ENCODE peak calls at places on chromosomes 6 and 20, in six cellular contexts. One of them, this sample, is unnamed.

GRCh38 chr20:11451793-11452291 is 465.9 kb upstream of the BTBD3 start:
- DNase-seq in adrenal gland: no peak
- DNase-seq in lower leg skin: no peak
- DNase-seq in heart left ventricle: no peak
- DNase-seq in OCI-LY7: no peak
- DNase-seq in HFFc6: no peak
- DNase-seq in this sample: no peak

GRCh38 chr20:44728835-44729342 is 13.7 kb downstream of the CCN5 start:
- DNase-seq in adrenal gland: peak
- DNase-seq in lower leg skin: no peak
- DNase-seq in heart left ventricle: peak
- DNase-seq in OCI-LY7: no peak
- DNase-seq in HFFc6: peak
- DNase-seq in this sample: no peak

GRCh38 chr20:45833030-45833882 is at the start of gene SNX21:
- DNase-seq in adrenal gland: peak
- DNase-seq in lower leg skin: peak
- DNase-seq in heart left ventricle: peak
- DNase-seq in OCI-LY7: no peak
- DNase-seq in HFFc6: peak
- DNase-seq in this sample: peak

GRCh38 chr20:6692566-6693168 is 74.8 kb upstream of the BMP2 start:
- DNase-seq in adrenal gland: no peak
- DNase-seq in lower leg skin: no peak
- DNase-seq in heart left ventricle: no peak
- DNase-seq in OCI-LY7: no peak
- DNase-seq in HFFc6: no peak
- DNase-seq in this sample: no peak

GRCh38 chr20:38523697-38524096 is 51.1 kb downstream of the RALGAPB start:
- DNase-seq in adrenal gland: no peak
- DNase-seq in lower leg skin: no peak
- DNase-seq in heart left ventricle: no peak
- DNase-seq in OCI-LY7: no peak
- DNase-seq in HFFc6: peak
- DNase-seq in this sample: no peak

GRCh38 chr6:2412731-2413130 is 167.3 kb upstream of the GMDS start:
- DNase-seq in adrenal gland: no peak
- DNase-seq in lower leg skin: no peak
- DNase-seq in heart left ventricle: no peak
- DNase-seq in OCI-LY7: no peak
- DNase-seq in HFFc6: peak
- DNase-seq in this sample: no peak

GRCh38 chr20:24615353-24615752 is 145.9 kb downstream of the SYNDIG1 start:
- DNase-seq in adrenal gland: no peak
- DNase-seq in lower leg skin: no peak
- DNase-seq in heart left ventricle: no peak
- DNase-seq in OCI-LY7: no peak
- DNase-seq in HFFc6: no peak
- DNase-seq in this sample: no peak

GRCh38 chr20:50346372-50347347 is 156.0 kb downstream of the CEBPB start:
- DNase-seq in adrenal gland: peak
- DNase-seq in lower leg skin: peak
- DNase-seq in heart left ventricle: peak
- DNase-seq in OCI-LY7: no peak
- DNase-seq in HFFc6: peak
- DNase-seq in this sample: no peak

GRCh38 chr20:49290608-49291191 is 12.8 kb upstream of the ZNFX1 start:
- DNase-seq in adrenal gland: no peak
- DNase-seq in lower leg skin: no peak
- DNase-seq in heart left ventricle: no peak
- DNase-seq in OCI-LY7: peak
- DNase-seq in HFFc6: no peak
- DNase-seq in this sample: no peak

GRCh38 chr6:129605962-129606361 is 104.0 kb downstream of the ARHGAP18 start:
- DNase-seq in adrenal gland: no peak
- DNase-seq in lower leg skin: no peak
- DNase-seq in heart left ventricle: no peak
- DNase-seq in OCI-LY7: no peak
- DNase-seq in HFFc6: no peak
- DNase-seq in this sample: no peak

GRCh38 chr6:132053523-132053922 is 102.4 kb upstream of the CCN2 start:
- DNase-seq in adrenal gland: no peak
- DNase-seq in lower leg skin: no peak
- DNase-seq in heart left ventricle: no peak
- DNase-seq in OCI-LY7: no peak
- DNase-seq in HFFc6: peak
- DNase-seq in this sample: no peak

GRCh38 chr6:1015819-1016218 is 296.1 kb upstream of the FOXQ1 start:
- DNase-seq in adrenal gland: no peak
- DNase-seq in lower leg skin: no peak
- DNase-seq in heart left ventricle: no peak
- DNase-seq in OCI-LY7: no peak
- DNase-seq in HFFc6: peak
- DNase-seq in this sample: no peak
- TF ChIP-seq CTCF in adrenal gland: no peak
- TF ChIP-seq CTCF in lower leg skin: no peak
- TF ChIP-seq CTCF in heart left ventricle: no peak
- TF ChIP-seq CTCF in OCI-LY7: no peak
- TF ChIP-seq CTCF in HFFc6: peak
- TF ChIP-seq CTCF in this sample: no peak

GRCh38 chr6:26389349-26389799 is 6.5 kb downstream of the BTN2A2 start:
- DNase-seq in adrenal gland: no peak
- DNase-seq in lower leg skin: no peak
- DNase-seq in heart left ventricle: no peak
- DNase-seq in OCI-LY7: peak
- DNase-seq in HFFc6: no peak
- DNase-seq in this sample: no peak
- TF ChIP-seq CTCF in adrenal gland: no peak
- TF ChIP-seq CTCF in lower leg skin: no peak
- TF ChIP-seq CTCF in heart left ventricle: no peak
- TF ChIP-seq CTCF in OCI-LY7: peak
- TF ChIP-seq CTCF in HFFc6: no peak
- TF ChIP-seq CTCF in this sample: no peak

GRCh38 chr20:53944796-53945195 is 125.6 kb downstream of the BCAS1 start:
- DNase-seq in adrenal gland: no peak
- DNase-seq in lower leg skin: no peak
- DNase-seq in heart left ventricle: no peak
- DNase-seq in OCI-LY7: no peak
- DNase-seq in HFFc6: no peak
- DNase-seq in this sample: no peak
- TF ChIP-seq CTCF in adrenal gland: no peak
- TF ChIP-seq CTCF in lower leg skin: no peak
- TF ChIP-seq CTCF in heart left ventricle: no peak
- TF ChIP-seq CTCF in OCI-LY7: no peak
- TF ChIP-seq CTCF in HFFc6: no peak
- TF ChIP-seq CTCF in this sample: no peak

DNA sequence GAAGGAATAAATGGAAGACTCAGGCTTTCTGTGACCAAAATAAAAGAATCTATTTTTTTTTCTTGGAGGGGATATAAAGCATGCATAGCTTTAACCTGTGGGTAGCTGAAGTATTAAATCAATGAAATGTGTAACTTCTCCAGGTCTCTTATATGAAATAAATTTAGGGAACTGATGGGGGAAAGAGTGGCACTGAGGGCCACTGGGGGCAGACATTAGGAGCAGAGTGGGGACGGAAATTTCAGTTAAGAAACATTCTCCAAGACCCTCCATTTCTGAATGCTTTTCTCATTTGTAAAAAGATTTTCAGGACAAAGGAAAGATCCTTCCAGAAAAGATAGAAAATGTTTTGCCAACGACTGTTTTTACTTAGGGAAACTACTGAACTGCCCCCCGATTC is 131.0 kb downstream of the GPX5 start:
- DNase-seq in adrenal gland: no peak
- DNase-seq in lower leg skin: no peak
- DNase-seq in heart left ventricle: no peak
- DNase-seq in OCI-LY7: peak
- DNase-seq in HFFc6: no peak
- DNase-seq in this sample: no peak
- TF ChIP-seq CTCF in adrenal gland: no peak
- TF ChIP-seq CTCF in lower leg skin: no peak
- TF ChIP-seq CTCF in heart left ventricle: no peak
- TF ChIP-seq CTCF in OCI-LY7: peak
- TF ChIP-seq CTCF in HFFc6: no peak
- TF ChIP-seq CTCF in this sample: no peak

DNA sequence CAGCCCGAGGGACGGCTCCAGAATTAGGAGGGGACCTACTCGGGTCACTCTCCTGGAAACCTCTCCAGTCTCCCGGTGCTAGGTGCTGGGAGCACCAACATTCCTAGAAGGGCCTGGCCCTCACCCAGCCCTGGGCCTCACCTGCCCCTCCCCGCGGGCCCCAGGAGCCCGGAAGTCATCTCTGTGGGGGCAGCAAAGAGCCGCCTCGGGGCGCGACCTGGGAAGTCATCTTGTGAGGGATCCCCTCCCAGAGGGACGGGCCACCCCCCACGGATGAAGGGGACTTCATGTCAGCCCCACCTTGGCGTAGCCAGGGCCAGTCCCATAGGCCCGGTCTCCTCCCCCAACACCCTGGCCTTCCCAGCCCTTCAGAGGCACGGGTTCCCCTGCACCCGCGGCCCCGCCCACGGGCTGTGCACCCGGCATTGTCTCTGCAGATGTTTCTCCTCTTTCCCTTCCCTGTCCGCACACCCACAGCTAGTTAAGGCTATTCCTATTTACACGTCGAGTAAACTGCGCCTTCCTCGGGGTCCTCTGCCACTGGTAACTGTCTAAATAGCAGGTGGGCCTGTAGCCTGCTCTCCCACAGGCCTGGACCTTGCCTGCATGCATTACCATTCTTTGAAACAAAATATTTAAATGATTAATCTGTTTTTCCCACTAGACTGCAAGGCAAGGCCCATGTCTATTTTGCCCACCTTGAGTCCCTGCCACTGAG is 896 bp upstream of the RNASET2 start:
- DNase-seq in adrenal gland: peak
- DNase-seq in lower leg skin: peak
- DNase-seq in heart left ventricle: peak
- DNase-seq in OCI-LY7: peak
- DNase-seq in HFFc6: no peak
- DNase-seq in this sample: no peak
- TF ChIP-seq CTCF in adrenal gland: no peak
- TF ChIP-seq CTCF in lower leg skin: no peak
- TF ChIP-seq CTCF in heart left ventricle: no peak
- TF ChIP-seq CTCF in OCI-LY7: peak
- TF ChIP-seq CTCF in HFFc6: no peak
- TF ChIP-seq CTCF in this sample: no peak

GRCh38 chr6:40713002-40713719 is 126.0 kb upstream of the LRFN2 start:
- DNase-seq in adrenal gland: no peak
- DNase-seq in lower leg skin: no peak
- DNase-seq in heart left ventricle: no peak
- DNase-seq in OCI-LY7: no peak
- DNase-seq in HFFc6: no peak
- DNase-seq in this sample: no peak
- TF ChIP-seq CTCF in adrenal gland: no peak
- TF ChIP-seq CTCF in lower leg skin: no peak
- TF ChIP-seq CTCF in heart left ventricle: no peak
- TF ChIP-seq CTCF in OCI-LY7: no peak
- TF ChIP-seq CTCF in HFFc6: peak
- TF ChIP-seq CTCF in this sample: no peak

DNA sequence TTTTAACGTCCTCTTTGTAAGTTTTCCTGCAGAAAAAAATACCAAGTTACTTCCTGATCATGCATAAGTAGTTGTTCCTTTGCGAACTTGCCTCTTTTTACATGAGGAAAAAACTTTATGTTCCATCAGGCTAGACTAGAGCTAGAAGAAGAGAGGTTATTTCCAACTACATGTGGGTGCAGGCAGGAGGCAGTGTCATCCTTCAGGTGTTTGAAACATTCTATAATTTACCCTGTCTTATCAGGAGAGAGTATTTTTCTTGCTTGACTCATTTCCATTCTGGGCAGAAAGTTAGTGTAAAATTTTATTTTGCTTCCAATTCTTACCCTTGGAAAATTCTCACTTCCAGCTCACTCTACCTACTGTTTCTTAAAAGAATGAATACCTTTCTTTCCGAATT is 28.5 kb upstream of the EPHA7 start:
- DNase-seq in adrenal gland: no peak
- DNase-seq in lower leg skin: no peak
- DNase-seq in heart left ventricle: no peak
- DNase-seq in OCI-LY7: no peak
- DNase-seq in HFFc6: no peak
- DNase-seq in this sample: no peak
- TF ChIP-seq CTCF in adrenal gland: no peak
- TF ChIP-seq CTCF in lower leg skin: no peak
- TF ChIP-seq CTCF in heart left ventricle: no peak
- TF ChIP-seq CTCF in OCI-LY7: no peak
- TF ChIP-seq CTCF in HFFc6: no peak
- TF ChIP-seq CTCF in this sample: no peak

GRCh38 chr6:36169023-36170007 is 27.2 kb upstream of the BRPF3 start:
- DNase-seq in adrenal gland: no peak
- DNase-seq in lower leg skin: no peak
- DNase-seq in heart left ventricle: no peak
- DNase-seq in OCI-LY7: no peak
- DNase-seq in HFFc6: no peak
- DNase-seq in this sample: no peak
- TF ChIP-seq CTCF in adrenal gland: no peak
- TF ChIP-seq CTCF in lower leg skin: no peak
- TF ChIP-seq CTCF in heart left ventricle: no peak
- TF ChIP-seq CTCF in OCI-LY7: no peak
- TF ChIP-seq CTCF in HFFc6: no peak
- TF ChIP-seq CTCF in this sample: no peak

GRCh38 chr20:2023151-2023550 is 29.3 kb upstream of the PDYN start:
- DNase-seq in adrenal gland: no peak
- DNase-seq in lower leg skin: no peak
- DNase-seq in heart left ventricle: no peak
- DNase-seq in OCI-LY7: no peak
- DNase-seq in HFFc6: no peak
- DNase-seq in this sample: no peak
- TF ChIP-seq CTCF in adrenal gland: no peak
- TF ChIP-seq CTCF in lower leg skin: no peak
- TF ChIP-seq CTCF in heart left ventricle: no peak
- TF ChIP-seq CTCF in OCI-LY7: no peak
- TF ChIP-seq CTCF in HFFc6: no peak
- TF ChIP-seq CTCF in this sample: no peak

DNA sequence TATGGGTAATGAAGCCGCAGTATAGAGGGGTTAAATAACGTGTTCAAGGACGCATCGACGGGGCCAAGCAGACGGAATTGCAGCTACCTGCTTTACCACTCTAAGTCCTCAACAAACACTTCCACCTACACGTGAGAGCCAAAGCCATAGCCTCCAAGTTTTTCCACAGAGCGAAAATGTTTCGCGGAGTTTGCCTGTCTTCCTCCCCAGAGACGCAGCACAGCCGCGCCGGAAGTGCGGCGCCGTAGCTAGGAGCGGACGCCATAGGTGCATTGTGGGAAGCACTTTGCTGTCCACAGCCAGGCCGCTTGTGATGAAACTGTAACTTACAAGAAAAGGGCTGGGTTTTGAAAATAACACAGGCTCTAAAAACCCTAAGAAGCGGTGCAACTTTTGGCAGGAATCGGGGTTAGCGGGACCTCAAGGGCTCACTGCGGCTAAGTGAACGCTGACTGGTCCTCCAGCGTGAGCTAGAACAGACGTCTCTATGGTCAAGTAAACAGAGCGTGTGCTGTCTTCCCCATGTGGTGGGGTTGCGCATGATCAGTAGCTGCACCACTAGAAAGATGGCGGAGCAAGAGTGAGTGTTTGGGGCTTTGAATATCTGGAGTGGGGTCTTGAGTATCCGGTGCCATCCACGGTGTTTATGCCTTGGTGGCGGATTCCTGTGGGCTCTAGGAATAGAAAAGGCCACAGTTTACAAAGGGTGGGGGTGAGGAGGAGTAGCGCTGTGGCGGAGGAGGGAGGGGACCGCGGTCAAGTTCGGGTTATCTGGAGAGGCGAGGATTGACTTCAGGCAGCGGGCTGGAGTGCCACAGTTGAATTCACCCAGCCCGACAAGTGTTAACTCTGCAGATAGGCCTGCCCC is at the start of gene RPL7L1:
- DNase-seq in adrenal gland: peak
- DNase-seq in lower leg skin: peak
- DNase-seq in heart left ventricle: peak
- DNase-seq in OCI-LY7: peak
- DNase-seq in HFFc6: peak
- DNase-seq in this sample: peak
- TF ChIP-seq CTCF in adrenal gland: no peak
- TF ChIP-seq CTCF in lower leg skin: no peak
- TF ChIP-seq CTCF in heart left ventricle: no peak
- TF ChIP-seq CTCF in OCI-LY7: no peak
- TF ChIP-seq CTCF in HFFc6: no peak
- TF ChIP-seq CTCF in this sample: no peak

This sample was measured in omental fat pad.